ENCODE peak calls at places on chromosomes 7 and 10, in eight cellular contexts. A is heart left ventricle, D is endothelial cell of umbilical vein, X is HCT116, U is right lobe of liver, J is K562, K is HepG2, M is adrenal gland. N is an unnamed sample. For H3K27me3 and H3K4me1, the result is how much of the 10 kb centered on the place peaks cover.

GRCh38 chr7:77537595-77538185 is 595 bp downstream of the PTPN12 start:
- DNase-seq in X (no peak), M (peak), U (peak), D (no peak), J (peak), A (no peak), K (peak), N (peak)

GRCh38 chr10:23892296-23892695 is 316.6 kb upstream of the KIAA1217 start:
- DNase-seq in A (no peak), J (no peak), U (no peak), X (no peak), K (no peak), D (no peak), M (no peak), N (no peak)

GRCh38 chr7:45217358-45217757 is 59.8 kb downstream of the RAMP3 start:
- DNase-seq in M (no peak), J (peak), D (no peak), X (no peak), K (peak), A (no peak), U (no peak), N (no peak)

GRCh38 chr7:41164440-41164839 is 538.5 kb downstream of the INHBA start:
- DNase-seq in A (no peak), D (no peak), J (no peak), X (no peak), U (no peak), K (no peak), M (no peak), N (no peak)

GRCh38 chr7:135755351-135755753 is 6.7 kb upstream of the FAM180A start:
- DNase-seq in M (no peak), X (no peak), U (no peak), J (no peak), A (peak), D (no peak), K (no peak), N (no peak)

GRCh38 chr7:36762394-36762793 is 38.1 kb upstream of the AOAH start:
- DNase-seq in A (no peak), X (no peak), D (no peak), K (no peak), J (no peak), U (no peak), M (no peak), N (no peak)

GRCh38 chr10:71970331-71970730 is 6.1 kb downstream of the CHST3 start:
- DNase-seq in K (no peak), U (no peak), X (no peak), A (no peak), J (peak), M (peak), D (no peak), N (no peak)

GRCh38 chr7:15832996-15833395 is 146.5 kb upstream of the MEOX2 start:
- DNase-seq in A (peak), U (no peak), D (peak), K (no peak), M (no peak), X (no peak), J (no peak), N (no peak)

GRCh38 chr10:124626759-124627380 is 117.3 kb downstream of the FAM53B start:
- DNase-seq in X (no peak), U (no peak), D (no peak), J (no peak), M (no peak), A (no peak), K (no peak), N (no peak)

GRCh38 chr7:48038815-48039496 is 3.6 kb downstream of the C7orf57 start:
- DNase-seq in X (no peak), M (no peak), K (no peak), J (no peak), A (no peak), U (no peak), D (no peak), N (no peak)

GRCh38 chr7:142879060-142879459 is 6.5 kb downstream of the TRPV6 start:
- DNase-seq in M (no peak), A (no peak), J (no peak), K (no peak), D (no peak), X (no peak), U (no peak), N (no peak)
- H3K27me3 ChIP-seq in M (under half), A (under half), J (under half), K (under half), D (under half), X (under half), U (under half), N (under half)

GRCh38 chr10:123142701-123143161 is 5.2 kb upstream of the HMX2 start:
- DNase-seq in K (no peak), M (no peak), X (no peak), A (no peak), D (no peak), U (no peak), J (no peak), N (no peak)
- H3K4me1 ChIP-seq in K (half or more), M (under half), X (under half), A (under half), D (under half), U (under half), J (under half), N (under half)

GRCh38 chr10:6170638-6171037 is 32.1 kb upstream of the PFKFB3 start:
- DNase-seq in M (no peak), U (no peak), K (no peak), J (no peak), D (peak), X (no peak), A (peak), N (peak)
- TF ChIP-seq POLR2A in M (no peak), U (no peak), K (no peak), J (peak), D (peak), X (no peak), A (no peak), N (no peak)

GRCh38 chr10:8056891-8057331 is 2.4 kb downstream of the GATA3 start:
- DNase-seq in D (peak), A (no peak), K (no peak), X (no peak), M (no peak), J (no peak), U (no peak), N (no peak)
- H3K27me3 ChIP-seq in D (under half), A (under half), K (under half), X (under half), M (under half), J (under half), U (under half), N (under half)

GRCh38 chr10:7795605-7796004 is 7.6 kb downstream of the ATP5F1C start:
- DNase-seq in K (peak), M (peak), D (peak), X (no peak), J (peak), U (no peak), A (no peak), N (peak)

GRCh38 chr10:7789390-7789789 is 1.4 kb downstream of the ATP5F1C start:
- DNase-seq in K (peak), J (no peak), U (no peak), D (peak), M (peak), A (peak), X (no peak), N (no peak)

GRCh38 chr10:7794627-7795026 is 6.7 kb downstream of the ATP5F1C start:
- DNase-seq in A (no peak), K (no peak), U (no peak), X (no peak), M (no peak), J (no peak), D (no peak), N (no peak)

GRCh38 chr10:7788640-7789335 is 811 bp downstream of the ATP5F1C start:
- DNase-seq in U (no peak), J (peak), A (no peak), X (no peak), D (peak), K (peak), M (peak), N (peak)

DNA sequence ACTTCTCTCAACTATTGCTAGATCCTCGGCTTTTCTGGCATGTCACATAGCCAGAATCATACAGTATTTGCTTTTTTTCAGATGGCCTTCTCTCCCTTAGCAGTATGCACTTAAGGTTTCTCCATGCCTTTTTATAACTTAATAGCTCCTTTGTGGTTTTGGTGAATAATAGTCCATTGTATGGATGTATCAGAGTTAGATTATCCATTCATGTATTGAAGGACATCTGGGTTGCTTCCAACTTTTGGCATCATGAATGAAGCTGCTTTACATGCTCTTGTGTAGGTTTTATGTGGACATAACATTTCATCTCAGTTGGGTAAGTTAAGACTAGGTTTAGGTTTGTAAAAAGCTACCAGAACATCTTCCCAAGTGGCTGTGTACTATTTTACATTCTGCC is 4.6 kb downstream of the ATP5F1C start:
- DNase-seq in M (no peak), K (peak), A (no peak), D (no peak), J (no peak), U (no peak), X (no peak), N (no peak)
- H3K4me1 ChIP-seq in M (under half), K (half or more), A (half or more), D (under half), J (under half), U (under half), X (under half), N (half or more)

DNA sequence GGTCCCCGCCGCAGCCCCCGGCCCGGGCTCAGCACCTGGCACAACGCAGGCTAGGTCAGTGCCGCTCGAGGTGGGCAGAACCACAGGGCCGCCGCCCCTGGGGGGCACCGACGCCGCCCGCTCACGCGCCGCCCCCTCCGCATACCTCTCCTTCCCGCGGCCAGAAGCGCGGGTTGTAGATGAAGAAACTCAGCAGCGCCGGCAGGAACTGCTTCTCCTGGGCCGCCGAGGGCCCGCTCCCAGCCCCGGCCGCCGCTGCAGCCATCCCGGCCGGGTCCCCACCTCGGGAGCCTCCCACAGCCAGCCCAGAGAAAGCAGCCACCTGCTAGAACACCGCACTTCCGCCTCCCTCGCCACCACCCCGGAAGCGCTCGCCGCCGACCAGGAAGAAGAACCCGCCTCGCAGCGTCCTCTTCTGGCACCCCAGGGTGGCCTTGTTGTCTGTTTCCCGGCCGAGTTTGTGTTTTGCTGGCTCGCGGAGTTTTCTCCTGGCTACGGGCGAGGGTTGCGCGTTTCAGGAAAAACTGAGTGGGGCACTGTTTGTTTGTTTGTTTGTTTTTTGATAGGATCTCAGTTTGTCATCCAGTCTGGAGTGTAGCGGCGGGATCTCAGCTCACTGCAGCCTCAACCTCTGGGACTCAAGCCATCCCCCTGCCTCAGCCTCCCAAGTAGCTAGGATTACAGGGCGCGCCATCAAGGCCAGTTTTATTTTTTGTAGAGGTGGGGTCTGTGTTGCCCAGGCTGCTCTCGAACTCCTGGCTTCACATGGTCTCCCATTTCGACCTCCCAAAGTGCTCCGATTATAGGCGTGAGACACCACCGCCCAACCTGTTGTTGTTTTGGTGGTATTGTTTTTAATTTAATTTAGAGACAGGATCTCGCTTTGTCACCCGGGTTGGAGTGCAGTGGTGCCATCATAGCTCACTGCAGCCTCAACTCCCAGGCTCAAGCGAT is 17.7 kb downstream of the OCM2 start:
- DNase-seq in A (peak), D (peak), K (peak), X (peak), M (peak), J (peak), U (peak), N (peak)
- TF ChIP-seq POLR2A in A (no peak), D (peak), K (peak), X (peak), M (peak), J (peak), U (peak), N (peak)

GRCh38 chr7:158544708-158545107 is 42.9 kb downstream of the PTPRN2 start:
- DNase-seq in X (no peak), M (no peak), U (no peak), D (no peak), J (no peak), A (no peak), K (no peak), N (no peak)

GRCh38 chr7:158541330-158542010 is 46.2 kb downstream of the PTPRN2 start:
- DNase-seq in X (no peak), D (no peak), U (no peak), M (no peak), J (peak), A (no peak), K (no peak), N (no peak)

GRCh38 chr7:158543401-158543680 is 44.3 kb downstream of the PTPRN2 start:
- DNase-seq in D (no peak), X (no peak), J (no peak), M (no peak), U (no peak), K (no peak), A (no peak), N (no peak)

GRCh38 chr7:158543840-158544239 is 43.8 kb downstream of the PTPRN2 start:
- DNase-seq in M (no peak), A (no peak), U (no peak), X (no peak), K (no peak), J (no peak), D (no peak), N (no peak)

GRCh38 chr7:158542651-158543400 is 44.8 kb downstream of the PTPRN2 start:
- DNase-seq in D (no peak), J (no peak), A (no peak), K (peak), U (no peak), X (no peak), M (no peak), N (no peak)
- H3K27me3 ChIP-seq in D (under half), J (half or more), A (under half), K (under half), U (under half), X (under half), M (under half), N (under half)

DNA sequence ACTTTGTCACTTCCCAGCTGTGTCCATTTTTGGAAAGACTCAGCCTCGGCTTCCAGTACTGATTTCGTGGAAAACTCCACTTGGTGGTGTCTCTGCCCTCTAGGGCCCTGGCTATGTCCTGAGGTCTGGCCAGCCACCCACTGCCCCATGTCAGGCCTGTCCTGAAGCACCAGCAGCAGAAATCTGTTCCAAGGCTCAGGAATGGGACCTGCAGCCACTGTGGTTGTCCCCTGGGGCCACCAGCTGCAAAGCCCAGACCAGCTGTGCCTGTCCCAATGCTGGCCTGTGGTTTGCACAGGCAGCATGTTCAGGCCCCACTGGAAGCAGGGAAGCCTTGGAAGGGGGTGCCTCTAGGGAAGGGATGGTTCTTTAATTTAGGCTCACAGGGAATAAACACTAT is 21.2 kb downstream of the CXCL12 start:
- DNase-seq in X (no peak), J (no peak), D (no peak), A (no peak), U (no peak), K (no peak), M (no peak), N (no peak)
- H3K4me1 ChIP-seq in X (under half), J (under half), D (under half), A (under half), U (under half), K (under half), M (under half), N (under half)

N was measured in body of pancreas.